ENCODE peak calls at places on chromosomes 11 and 22, in seven cellular contexts. U, G, S, D, I, F and Y are unnamed samples.

GRCh38 chr11:6705905-6706535 is 22.9 kb upstream of the MRPL17 start:
- DNase-seq in U (no peak), G (peak), S (no peak), D (no peak), I (peak), F (peak), Y (peak)

GRCh38 chr11:115178705-115179104 is 325.5 kb downstream of the CADM1 start:
- DNase-seq in U (no peak), G (no peak), S (no peak), D (no peak), I (no peak), F (no peak), Y (no peak)

GRCh38 chr11:122234257-122234656 is 118.2 kb upstream of the BLID start:
- DNase-seq in U (no peak), G (no peak), S (no peak), D (no peak), I (no peak), F (no peak), Y (peak)

GRCh38 chr22:42202048-42202447 is 68.4 kb downstream of the TCF20 start:
- DNase-seq in U (no peak), G (no peak), S (no peak), D (no peak), I (no peak), F (no peak), Y (no peak)

GRCh38 chr22:20184501-20185145 is 33.8 kb upstream of the CCDC188 start:
- DNase-seq in U (no peak), G (no peak), S (no peak), D (no peak), I (no peak), F (no peak), Y (no peak)

GRCh38 chr22:41382610-41383009 is 868 bp downstream of the TEF start:
- DNase-seq in U (peak), G (no peak), S (no peak), D (no peak), I (no peak), F (no peak), Y (no peak)

GRCh38 chr22:42229455-42230149 is 40.9 kb downstream of the TCF20 start:
- DNase-seq in U (no peak), G (no peak), S (no peak), D (no peak), I (no peak), F (peak), Y (peak)

GRCh38 chr11:10623797-10624761 is 55.6 kb upstream of the LYVE1 start:
- DNase-seq in U (no peak), G (no peak), S (no peak), D (peak), I (peak), F (peak), Y (peak)

GRCh38 chr22:43826142-43827093 is 14.3 kb upstream of the EFCAB6 start:
- DNase-seq in U (peak), G (no peak), S (no peak), D (peak), I (peak), F (peak), Y (peak)

GRCh38 chr11:117620131-117620530 is 176.9 kb downstream of the DSCAML1 start:
- DNase-seq in U (no peak), G (no peak), S (no peak), D (no peak), I (no peak), F (no peak), Y (no peak)

GRCh38 chr11:105022527-105022926 is 441 bp downstream of the CASP5 start:
- DNase-seq in U (no peak), G (no peak), S (no peak), D (no peak), I (no peak), F (no peak), Y (no peak)

GRCh38 chr22:43535336-43535735 is 123.5 kb downstream of the MPPED1 start:
- DNase-seq in U (no peak), G (no peak), S (no peak), D (no peak), I (no peak), F (no peak), Y (no peak)

GRCh38 chr11:15114501-15115475 is at the start of gene INSC:
- DNase-seq in U (no peak), G (no peak), S (no peak), D (no peak), I (peak), F (peak), Y (peak)

GRCh38 chr11:22730319-22730718 is 63.9 kb downstream of the GAS2 start:
- DNase-seq in U (no peak), G (no peak), S (no peak), D (no peak), I (no peak), F (no peak), Y (peak)

GRCh38 chr11:61716478-61717285 is 35.8 kb upstream of the MYRF start:
- DNase-seq in U (no peak), G (no peak), S (no peak), D (no peak), I (no peak), F (no peak), Y (no peak)

GRCh38 chr22:49037701-49038245 is 789.9 kb downstream of the BRD1 start:
- DNase-seq in U (no peak), G (no peak), S (no peak), D (no peak), I (no peak), F (no peak), Y (no peak)

GRCh38 chr11:61488651-61489291 is 19.8 kb upstream of the LRRC10B start:
- DNase-seq in U (no peak), G (no peak), S (no peak), D (no peak), I (peak), F (no peak), Y (no peak)

GRCh38 chr11:120432056-120433018 is 79.2 kb upstream of the GRIK4 start:
- DNase-seq in U (no peak), G (peak), S (no peak), D (no peak), I (no peak), F (peak), Y (peak)

GRCh38 chr11:128328955-128329551 is 258.3 kb downstream of the ETS1 start:
- DNase-seq in U (no peak), G (peak), S (no peak), D (no peak), I (peak), F (no peak), Y (no peak)

GRCh38 chr11:124717421-124717785 is 22.3 kb upstream of the NRGN start:
- DNase-seq in U (no peak), G (no peak), S (no peak), D (no peak), I (no peak), F (no peak), Y (peak)

GRCh38 chr11:73322111-73322985 is 14.3 kb downstream of the ARHGEF17 start:
- DNase-seq in U (no peak), G (no peak), S (no peak), D (no peak), I (no peak), F (no peak), Y (no peak)

GRCh38 chr11:97454988-97455387 is 1065.2 kb downstream of the JRKL start:
- DNase-seq in U (no peak), G (no peak), S (no peak), D (no peak), I (no peak), F (no peak), Y (no peak)

GRCh38 chr22:19568337-19569311 is 44.4 kb upstream of the CLDN5 start:
- DNase-seq in U (no peak), G (no peak), S (no peak), D (no peak), I (no peak), F (peak), Y (peak)

GRCh38 chr11:14927146-14927545 is 35.1 kb upstream of the CYP2R1 start:
- DNase-seq in U (no peak), G (no peak), S (no peak), D (no peak), I (no peak), F (peak), Y (peak)

GRCh38 chr22:23691748-23692423 is 1.1 kb downstream of the RGL4 start:
- DNase-seq in U (no peak), G (no peak), S (no peak), D (no peak), I (no peak), F (no peak), Y (no peak)

GRCh38 chr11:125995313-125995712 is 49.5 kb downstream of the VSIG10L2 start:
- DNase-seq in U (peak), G (peak), S (no peak), D (peak), I (no peak), F (no peak), Y (peak)

GRCh38 chr11:60265373-60266214 is 14.9 kb upstream of the MS4A4A start:
- DNase-seq in U (no peak), G (no peak), S (no peak), D (no peak), I (peak), F (peak), Y (peak)

GRCh38 chr22:35442471-35442870 is 42.5 kb downstream of the MCM5 start:
- DNase-seq in U (no peak), G (no peak), S (no peak), D (no peak), I (no peak), F (no peak), Y (no peak)

GRCh38 chr11:96287796-96288439 is 55.1 kb downstream of the MAML2 start:
- DNase-seq in U (no peak), G (no peak), S (no peak), D (no peak), I (no peak), F (no peak), Y (no peak)

GRCh38 chr11:84922836-84923235 is 704.3 kb downstream of the DLG2 start:
- DNase-seq in U (no peak), G (no peak), S (no peak), D (no peak), I (peak), F (no peak), Y (no peak)

GRCh38 chr11:134760307-134760706 is 348.3 kb upstream of the B3GAT1 start:
- DNase-seq in U (no peak), G (no peak), S (no peak), D (no peak), I (no peak), F (no peak), Y (no peak)

GRCh38 chr11:40403321-40403720 is 1056.1 kb downstream of the LRRC4C start:
- DNase-seq in U (no peak), G (no peak), S (no peak), D (no peak), I (no peak), F (no peak), Y (no peak)

GRCh38 chr22:19109198-19110063 is 12.8 kb downstream of the DGCR2 start:
- DNase-seq in U (no peak), G (peak), S (no peak), D (no peak), I (no peak), F (peak), Y (no peak)

GRCh38 chr11:33687733-33688479 is 12.7 kb downstream of the C11orf91 start:
- DNase-seq in U (no peak), G (no peak), S (no peak), D (peak), I (peak), F (peak), Y (peak)

GRCh38 chr11:11810764-11811726 is 30.7 kb upstream of the USP47 start:
- DNase-seq in U (no peak), G (no peak), S (no peak), D (no peak), I (peak), F (no peak), Y (no peak)

GRCh38 chr11:44241851-44242250 is 68.1 kb downstream of the ALX4 start:
- DNase-seq in U (no peak), G (no peak), S (no peak), D (no peak), I (no peak), F (no peak), Y (peak)

GRCh38 chr22:18042685-18043084 is 18.3 kb upstream of the MICAL3 start:
- DNase-seq in U (no peak), G (no peak), S (no peak), D (no peak), I (no peak), F (no peak), Y (no peak)

GRCh38 chr11:1033016-1033798 is 3.3 kb downstream of the MUC6 start:
- DNase-seq in U (no peak), G (no peak), S (no peak), D (no peak), I (no peak), F (no peak), Y (no peak)

GRCh38 chr11:120208777-120209176 is 2.1 kb upstream of the OAF start:
- DNase-seq in U (no peak), G (no peak), S (no peak), D (no peak), I (no peak), F (peak), Y (no peak)